ENCODE peak calls at places on chromosomes 1 and 21, in five cellular contexts. F, W, O, R and E are unnamed samples.
A peak's percentile ranks its signal among the peaks of the same experiment; 100 is the strongest.

GRCh38 chr1:172917972-172918371 is 132.8 kb downstream of the TNFSF18 start:
- DNase-seq in O (no peak), F (no peak), R (no peak), W (peak; percentile 27), E (no peak)

GRCh38 chr1:89704014-89704413 is 71.1 kb downstream of the LRRC8C start:
- DNase-seq in O (no peak), R (no peak), F (no peak), W (no peak), E (no peak)

GRCh38 chr21:34794686-34795085 is 125.9 kb downstream of the CLIC6 start:
- DNase-seq in O (no peak), F (no peak), W (no peak), R (no peak), E (no peak)

GRCh38 chr1:112743174-112744018 is 28.3 kb upstream of the PPM1J start:
- DNase-seq in W (no peak), F (peak; percentile 71), O (no peak), R (no peak), E (peak; percentile 59)

GRCh38 chr1:101217148-101217547 is 19.7 kb upstream of the S1PR1 start:
- DNase-seq in W (no peak), R (no peak), F (no peak), O (no peak), E (no peak)

GRCh38 chr1:9319789-9320519 is 27.3 kb downstream of the SPSB1 start:
- DNase-seq in W (no peak), F (peak; percentile 61), O (no peak), R (no peak), E (peak; percentile 31)

GRCh38 chr1:244813327-244813726 is 22.1 kb upstream of the COX20 start:
- DNase-seq in W (no peak), R (no peak), O (no peak), F (no peak), E (no peak)

GRCh38 chr1:176877557-176877956 is 287.0 kb downstream of the ASTN1 start:
- DNase-seq in R (no peak), F (no peak), O (no peak), W (no peak), E (no peak)

GRCh38 chr21:25283720-25284119 is 323.6 kb downstream of the MRPL39 start:
- DNase-seq in W (peak; percentile 0), R (no peak), O (no peak), F (no peak), E (no peak)

GRCh38 chr1:210691039-210691438 is 362.3 kb downstream of the HHAT start:
- DNase-seq in R (no peak), O (no peak), W (no peak), F (no peak), E (no peak)

GRCh38 chr1:15100369-15101111 is 53.0 kb upstream of the TMEM51 start:
- DNase-seq in O (peak; percentile 70), F (peak; percentile 89), R (no peak), W (peak; percentile 20), E (peak; percentile 84)

GRCh38 chr1:162902372-162902771 is 41.4 kb upstream of the CCDC190 start:
- DNase-seq in W (no peak), F (no peak), O (no peak), R (no peak), E (no peak)

GRCh38 chr1:113040041-113040440 is 33.0 kb upstream of the LRIG2 start:
- DNase-seq in O (peak; percentile 61), F (no peak), W (no peak), R (no peak), E (no peak)

GRCh38 chr1:46411601-46412341 is 17.7 kb downstream of the FAAH start:
- DNase-seq in O (peak; percentile 66), W (no peak), R (no peak), F (peak; percentile 99), E (peak; percentile 94)

GRCh38 chr1:46415514-46415913 is 21.4 kb downstream of the FAAH start:
- DNase-seq in F (no peak), O (no peak), W (no peak), R (no peak), E (no peak)

GRCh38 chr1:46411010-46411405 is 16.9 kb downstream of the FAAH start:
- DNase-seq in R (no peak), O (no peak), F (no peak), W (no peak), E (no peak)

GRCh38 chr1:46412853-46413595 is 18.9 kb downstream of the FAAH start:
- DNase-seq in W (no peak), R (no peak), O (no peak), F (no peak), E (no peak)

GRCh38 chr1:46413596-46413985 is 19.5 kb downstream of the FAAH start:
- DNase-seq in O (peak; percentile 82), F (peak; percentile 70), R (no peak), W (peak; percentile 17), E (peak; percentile 71)
- TF ChIP-seq ATF3 in O (no peak), F (no peak), R (no peak), W (no peak), E (no peak)

GRCh38 chr1:220894025-220894923 is 15.0 kb downstream of the HLX start:
- DNase-seq in O (no peak), F (peak; percentile 68), R (no peak), W (no peak), E (peak; percentile 57)

GRCh38 chr1:220892997-220893700 is 13.9 kb downstream of the HLX start:
- DNase-seq in W (no peak), F (peak; percentile 59), O (no peak), R (no peak), E (peak; percentile 46)

GRCh38 chr1:220892086-220892376 is 12.8 kb downstream of the HLX start:
- DNase-seq in R (no peak), F (no peak), W (no peak), O (no peak), E (no peak)

GRCh38 chr1:220894924-220895256 is 15.6 kb downstream of the HLX start:
- DNase-seq in R (no peak), W (no peak), O (no peak), F (no peak), E (no peak)

GRCh38 chr1:220893701-220894024 is 14.4 kb downstream of the HLX start:
- DNase-seq in O (no peak), R (no peak), F (no peak), W (no peak), E (no peak)
- TF ChIP-seq ATF2 in O (no peak), R (no peak), F (no peak), W (no peak), E (no peak)

DNA sequence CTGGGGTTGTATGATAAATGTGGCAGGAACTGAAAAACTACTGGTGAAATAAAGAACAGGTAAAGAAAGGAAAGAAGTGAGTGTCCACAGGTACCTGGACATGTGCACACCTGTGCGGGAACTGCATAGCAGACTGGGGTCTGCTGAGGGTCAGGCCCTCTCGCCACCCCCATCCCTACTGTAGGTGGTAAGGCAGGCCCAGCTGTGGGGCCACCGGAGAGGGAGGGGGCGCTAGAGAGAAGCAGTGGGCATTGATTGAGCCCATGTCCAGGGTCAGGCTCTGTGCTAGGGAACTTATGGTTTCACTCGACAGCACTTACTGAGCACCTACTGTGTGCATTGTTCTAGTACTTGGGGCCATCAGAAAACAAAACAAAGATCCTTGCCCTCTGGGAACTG is 400.5 kb downstream of the MATN1 start:
- DNase-seq in R (no peak), O (peak; percentile 30), W (no peak), F (peak; percentile 58), E (peak; percentile 52)
- TF ChIP-seq ATF3 in R (no peak), O (no peak), W (no peak), F (no peak), E (no peak)

GRCh38 chr1:43300661-43301094 is at the start of gene TIE1:
- DNase-seq in F (no peak), W (no peak), O (no peak), R (no peak), E (no peak)
- TF ChIP-seq ATF2 in F (no peak), W (no peak), O (no peak), R (no peak), E (no peak)

GRCh38 chr1:228152918-228153258 is 3.2 kb downstream of the GJC2 start:
- DNase-seq in O (no peak), W (no peak), R (no peak), F (no peak), E (peak; percentile 4)
- TF ChIP-seq ATF3 in O (no peak), W (no peak), R (no peak), F (no peak), E (no peak)